ENCODE peak calls at places on chromosomes 5 and 9, in four cellular contexts. One of them, this sample, is unnamed.

GRCh38 chr5:66378407-66378806 is 217.8 kb upstream of the MAST4 start:
- DNase-seq in HCT116: no peak
- DNase-seq in H1: no peak
- DNase-seq in GM12878: no peak
- DNase-seq in this sample: no peak

GRCh38 chr9:89753472-89754055 is 148.8 kb downstream of the GADD45G start:
- DNase-seq in H1: no peak
- DNase-seq in GM12878: no peak
- DNase-seq in HCT116: no peak
- DNase-seq in this sample: no peak

GRCh38 chr5:92678576-92679105 is 902.4 kb downstream of the NR2F1-AS1 start:
- DNase-seq in HCT116: peak; percentile 29
- DNase-seq in GM12878: no peak
- DNase-seq in H1: no peak
- DNase-seq in this sample: peak; percentile 54

GRCh38 chr9:14251146-14252071 is 62.5 kb downstream of the NFIB start:
- DNase-seq in HCT116: peak; percentile 7
- DNase-seq in H1: no peak
- DNase-seq in GM12878: peak; percentile 3
- DNase-seq in this sample: peak; percentile 2

GRCh38 chr9:71607571-71607970 is 160.7 kb downstream of the CEMIP2 start:
- DNase-seq in HCT116: no peak
- DNase-seq in H1: no peak
- DNase-seq in GM12878: no peak
- DNase-seq in this sample: no peak

GRCh38 chr9:35835216-35835604 is 6.2 kb downstream of the TMEM8B start:
- DNase-seq in HCT116: no peak
- DNase-seq in GM12878: no peak
- DNase-seq in H1: no peak
- DNase-seq in this sample: peak; percentile 37

GRCh38 chr5:125316913-125317545 is 570.6 kb upstream of the ZNF608 start:
- DNase-seq in GM12878: no peak
- DNase-seq in H1: no peak
- DNase-seq in HCT116: no peak
- DNase-seq in this sample: no peak

GRCh38 chr5:72501475-72501874 is 5.7 kb downstream of the ZNF366 start:
- DNase-seq in GM12878: no peak
- DNase-seq in H1: no peak
- DNase-seq in HCT116: no peak
- DNase-seq in this sample: no peak

GRCh38 chr5:102536323-102536928 is 37.6 kb upstream of the SLCO6A1 start:
- DNase-seq in H1: no peak
- DNase-seq in GM12878: no peak
- DNase-seq in HCT116: peak; percentile 7
- DNase-seq in this sample: no peak

GRCh38 chr5:125408582-125409069 is 662.2 kb upstream of the ZNF608 start:
- DNase-seq in GM12878: no peak
- DNase-seq in H1: no peak
- DNase-seq in HCT116: peak; percentile 27
- DNase-seq in this sample: no peak

GRCh38 chr9:124214116-124214515 is 43.6 kb upstream of the NEK6 start:
- DNase-seq in H1: no peak
- DNase-seq in HCT116: no peak
- DNase-seq in GM12878: no peak
- DNase-seq in this sample: no peak

GRCh38 chr5:23084815-23085214 is 231.7 kb upstream of the CDH12 start:
- DNase-seq in HCT116: no peak
- DNase-seq in H1: no peak
- DNase-seq in GM12878: no peak
- DNase-seq in this sample: no peak

GRCh38 chr9:98991981-98992884 is 48.5 kb downstream of the COL15A1 start:
- DNase-seq in GM12878: no peak
- DNase-seq in H1: no peak
- DNase-seq in HCT116: no peak
- DNase-seq in this sample: no peak

GRCh38 chr9:70438341-70438924 is 24.0 kb upstream of the KLF9 start:
- DNase-seq in H1: no peak
- DNase-seq in HCT116: peak; percentile 68
- DNase-seq in GM12878: no peak
- DNase-seq in this sample: no peak

GRCh38 chr9:38768351-38768761 is 48.4 kb upstream of the FAM240B start:
- DNase-seq in HCT116: no peak
- DNase-seq in H1: no peak
- DNase-seq in GM12878: no peak
- DNase-seq in this sample: no peak

GRCh38 chr5:125559296-125559695 is 812.9 kb upstream of the ZNF608 start:
- DNase-seq in HCT116: peak; percentile 2
- DNase-seq in GM12878: no peak
- DNase-seq in H1: no peak
- DNase-seq in this sample: no peak

GRCh38 chr5:126920291-126920690 is 110.1 kb downstream of the MARCHF3 start:
- DNase-seq in GM12878: no peak
- DNase-seq in H1: no peak
- DNase-seq in HCT116: no peak
- DNase-seq in this sample: no peak

GRCh38 chr9:101736723-101737122 is 1.7 kb downstream of the GRIN3A start:
- DNase-seq in H1: peak; percentile 75
- DNase-seq in HCT116: no peak
- DNase-seq in GM12878: no peak
- DNase-seq in this sample: peak; percentile 57

GRCh38 chr9:120486347-120486746 is 93.6 kb downstream of the CDK5RAP2 start:
- DNase-seq in H1: no peak
- DNase-seq in GM12878: no peak
- DNase-seq in HCT116: no peak
- DNase-seq in this sample: no peak

GRCh38 chr5:141876628-141877477 is 1.4 kb downstream of the PCDH1 start:
- DNase-seq in GM12878: no peak
- DNase-seq in HCT116: no peak
- DNase-seq in H1: peak; percentile 74
- DNase-seq in this sample: peak; percentile 90

GRCh38 chr5:141878186-141878770 is at the start of gene PCDH1:
- DNase-seq in GM12878: no peak
- DNase-seq in H1: no peak
- DNase-seq in HCT116: no peak
- DNase-seq in this sample: no peak

GRCh38 chr5:141878771-141879759 is 855 bp upstream of the PCDH1 start:
- DNase-seq in H1: peak; percentile 92
- DNase-seq in GM12878: peak; percentile 71
- DNase-seq in HCT116: peak; percentile 86
- DNase-seq in this sample: peak; percentile 75

GRCh38 chr5:141875795-141876627 is 2.2 kb downstream of the PCDH1 start:
- DNase-seq in GM12878: no peak
- DNase-seq in HCT116: no peak
- DNase-seq in H1: peak; percentile 81
- DNase-seq in this sample: peak; percentile 85

DNA sequence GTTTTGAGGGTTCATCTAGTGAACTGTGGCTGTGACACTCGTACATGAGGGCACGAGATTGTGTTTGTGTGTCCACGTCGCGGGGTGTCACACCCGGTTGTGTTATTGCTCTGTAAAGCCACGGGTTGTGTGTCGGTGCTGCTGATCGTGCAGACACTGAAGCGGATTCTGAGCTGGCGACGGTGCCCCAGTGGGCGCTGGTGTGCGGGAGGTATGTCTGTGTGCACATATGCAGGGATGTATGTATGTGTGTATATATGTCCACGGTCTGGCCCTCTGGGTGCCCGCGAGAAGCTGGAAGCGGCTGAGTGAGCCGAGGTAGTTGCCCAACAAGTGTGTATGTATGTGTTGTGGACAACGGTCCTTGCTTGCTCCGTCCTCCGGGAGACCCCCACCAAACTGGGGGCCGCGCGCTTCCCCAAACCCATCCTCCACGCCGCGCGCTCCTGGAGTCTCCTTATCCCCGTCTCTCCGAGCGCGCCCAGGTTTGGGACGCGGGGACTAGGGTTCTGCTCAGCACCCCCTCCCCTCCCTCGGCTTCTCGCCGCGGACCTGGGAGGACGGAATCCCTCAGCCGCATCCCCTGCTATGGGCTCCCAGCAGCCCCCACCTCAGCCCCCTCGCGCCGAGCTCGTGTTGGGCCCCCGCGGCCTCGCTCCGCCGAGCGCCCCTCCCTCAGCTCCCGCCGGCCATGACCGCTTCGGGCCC is 578 bp downstream of the PCDH1 start:
- DNase-seq in H1: peak; percentile 63
- DNase-seq in GM12878: no peak
- DNase-seq in HCT116: no peak
- DNase-seq in this sample: peak; percentile 64
- TF ChIP-seq JUND in H1: no peak
- TF ChIP-seq JUND in GM12878: no peak
- TF ChIP-seq JUND in HCT116: no peak
- TF ChIP-seq JUND in this sample: no peak

GRCh38 chr5:132802044-132802684 is 10.9 kb upstream of the SOWAHA start:
- DNase-seq in HCT116: no peak
- DNase-seq in H1: no peak
- DNase-seq in GM12878: no peak
- DNase-seq in this sample: no peak

GRCh38 chr5:132800545-132800944 is 12.6 kb upstream of the SOWAHA start:
- DNase-seq in HCT116: no peak
- DNase-seq in H1: no peak
- DNase-seq in GM12878: no peak
- DNase-seq in this sample: no peak

GRCh38 chr5:132799392-132799791 is 13.7 kb upstream of the SOWAHA start:
- DNase-seq in H1: no peak
- DNase-seq in GM12878: no peak
- DNase-seq in HCT116: no peak
- DNase-seq in this sample: no peak

GRCh38 chr5:132797651-132798050 is 15.5 kb upstream of the SOWAHA start:
- DNase-seq in HCT116: no peak
- DNase-seq in GM12878: no peak
- DNase-seq in H1: peak; percentile 24
- DNase-seq in this sample: no peak
- TF ChIP-seq JUND in HCT116: no peak
- TF ChIP-seq JUND in GM12878: no peak
- TF ChIP-seq JUND in H1: no peak
- TF ChIP-seq JUND in this sample: no peak

GRCh38 chr5:150080696-150081435 is 5.5 kb downstream of the CSF1R start:
- DNase-seq in HCT116: no peak
- DNase-seq in GM12878: no peak
- DNase-seq in H1: peak; percentile 33
- DNase-seq in this sample: no peak

GRCh38 chr5:150082364-150082763 is 4.0 kb downstream of the CSF1R start:
- DNase-seq in GM12878: no peak
- DNase-seq in HCT116: no peak
- DNase-seq in H1: no peak
- DNase-seq in this sample: no peak

GRCh38 chr5:150082889-150083288 is 3.5 kb downstream of the CSF1R start:
- DNase-seq in HCT116: no peak
- DNase-seq in GM12878: no peak
- DNase-seq in H1: peak; percentile 37
- DNase-seq in this sample: no peak

GRCh38 chr5:150079655-150080461 is 6.5 kb downstream of the CSF1R start:
- DNase-seq in H1: peak; percentile 24
- DNase-seq in HCT116: no peak
- DNase-seq in GM12878: no peak
- DNase-seq in this sample: no peak

GRCh38 chr5:150081541-150082283 is 4.6 kb downstream of the CSF1R start:
- DNase-seq in H1: no peak
- DNase-seq in HCT116: no peak
- DNase-seq in GM12878: no peak
- DNase-seq in this sample: no peak
- TF ChIP-seq JUND in H1: no peak
- TF ChIP-seq JUND in HCT116: no peak
- TF ChIP-seq JUND in GM12878: no peak
- TF ChIP-seq JUND in this sample: no peak

GRCh38 chr5:175489693-175490443 is 11.5 kb downstream of the SFXN1 start:
- DNase-seq in GM12878: no peak
- DNase-seq in HCT116: no peak
- DNase-seq in H1: no peak
- DNase-seq in this sample: no peak
- TF ChIP-seq JUND in GM12878: no peak
- TF ChIP-seq JUND in HCT116: no peak
- TF ChIP-seq JUND in H1: no peak
- TF ChIP-seq JUND in this sample: no peak

DNA sequence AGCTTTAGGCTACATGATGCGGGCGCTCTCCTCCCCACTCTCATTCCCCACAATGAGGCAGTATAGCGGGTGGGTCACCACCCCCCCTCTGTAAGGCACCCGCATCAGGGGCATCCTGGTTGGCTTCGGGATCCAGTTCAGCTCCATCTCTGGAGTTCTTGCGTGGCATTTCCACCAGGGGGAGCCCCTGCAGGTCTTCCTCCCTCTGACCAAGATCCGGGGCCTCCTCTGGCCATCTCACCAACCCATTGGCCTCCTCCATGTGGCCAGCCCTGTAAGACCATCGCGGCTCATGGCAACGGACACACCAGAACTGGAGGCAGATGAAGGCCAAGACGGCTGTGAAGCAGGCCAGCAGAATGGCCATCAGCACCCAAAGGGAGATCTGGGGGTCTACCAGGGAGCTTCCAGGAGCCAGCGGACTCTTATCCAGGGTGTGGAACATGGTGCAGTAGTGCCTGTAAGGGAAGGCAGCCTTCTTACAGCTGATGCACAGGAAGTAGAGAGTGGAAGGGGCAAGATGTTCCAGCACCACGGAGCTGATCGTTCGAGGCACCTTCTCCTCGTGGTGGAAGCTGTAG is 77.0 kb downstream of the CYFIP2 start:
- DNase-seq in H1: peak; percentile 82
- DNase-seq in HCT116: peak; percentile 23
- DNase-seq in GM12878: no peak
- DNase-seq in this sample: peak; percentile 68
- TF ChIP-seq JUND in H1: no peak
- TF ChIP-seq JUND in HCT116: no peak
- TF ChIP-seq JUND in GM12878: no peak
- TF ChIP-seq JUND in this sample: no peak

DNA sequence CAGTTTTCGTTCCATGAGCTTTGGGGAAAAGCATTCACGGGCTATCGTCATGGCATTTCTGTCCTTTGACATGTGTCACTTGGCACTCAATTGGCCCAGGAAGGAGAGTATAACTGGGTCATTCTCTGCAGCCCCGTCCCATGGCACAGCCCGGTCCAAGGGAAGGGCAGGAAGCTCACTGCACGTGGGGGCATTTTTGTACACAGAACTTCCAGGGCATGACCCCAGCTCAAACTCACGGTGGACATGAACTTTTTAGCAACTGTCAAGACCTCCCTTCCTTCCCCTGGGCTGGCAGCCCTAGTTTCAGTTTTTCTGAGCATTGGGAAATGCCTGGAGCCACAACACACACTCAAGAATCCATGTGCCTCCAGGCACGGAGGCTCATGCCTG is 161.6 kb upstream of the PANK3 start:
- DNase-seq in H1: no peak
- DNase-seq in GM12878: no peak
- DNase-seq in HCT116: no peak
- DNase-seq in this sample: no peak
- TF ChIP-seq JUND in H1: no peak
- TF ChIP-seq JUND in GM12878: no peak
- TF ChIP-seq JUND in HCT116: no peak
- TF ChIP-seq JUND in this sample: no peak

GRCh38 chr5:146698651-146699050 is 179.9 kb downstream of the PPP2R2B start:
- DNase-seq in GM12878: no peak
- DNase-seq in H1: no peak
- DNase-seq in HCT116: no peak
- DNase-seq in this sample: no peak
- TF ChIP-seq JUND in GM12878: no peak
- TF ChIP-seq JUND in H1: no peak
- TF ChIP-seq JUND in HCT116: no peak
- TF ChIP-seq JUND in this sample: no peak

GRCh38 chr5:42988568-42988967 is 51.6 kb downstream of the ANXA2R start:
- DNase-seq in HCT116: no peak
- DNase-seq in H1: no peak
- DNase-seq in GM12878: no peak
- DNase-seq in this sample: no peak
- TF ChIP-seq JUND in HCT116: no peak
- TF ChIP-seq JUND in H1: no peak
- TF ChIP-seq JUND in GM12878: no peak
- TF ChIP-seq JUND in this sample: no peak

This sample was measured in T47D.